ENCODE peak calls at places on chromosomes 6 and 20, in ten cellular contexts. K, J, Y, B, F, W, C, M, X and Z are unnamed samples.

GRCh38 chr20:62742550-62742949 is 33.9 kb downstream of the NTSR1 start:
- DNase-seq in K (no peak), J (no peak), Y (no peak), B (no peak), F (no peak), W (no peak), C (no peak), M (peak; percentile 53), X (no peak), Z (no peak)

GRCh38 chr6:82397962-82398692 is 34.5 kb downstream of the TPBG start:
- DNase-seq in K (no peak), J (no peak), Y (no peak), B (no peak), F (peak; percentile 66), W (no peak), C (no peak), M (no peak), X (no peak), Z (no peak)

GRCh38 chr20:1964061-1964460 is 29.8 kb downstream of the PDYN start:
- DNase-seq in K (no peak), J (no peak), Y (no peak), B (no peak), F (no peak), W (no peak), C (no peak), M (no peak), X (no peak), Z (no peak)

GRCh38 chr6:165984743-165985142 is 182.9 kb downstream of the TBXT start:
- DNase-seq in K (no peak), J (no peak), Y (no peak), B (no peak), F (no peak), W (no peak), C (no peak), M (no peak), X (no peak), Z (no peak)

GRCh38 chr6:115000736-115001135 is 657.9 kb upstream of the HS3ST5 start:
- DNase-seq in K (no peak), J (no peak), Y (no peak), B (no peak), F (no peak), W (no peak), C (no peak), M (no peak), X (no peak), Z (no peak)

GRCh38 chr20:49993301-49993751 is 10.5 kb downstream of the SNAI1 start:
- DNase-seq in K (no peak), J (no peak), Y (no peak), B (no peak), F (no peak), W (no peak), C (no peak), M (no peak), X (no peak), Z (no peak)

GRCh38 chr6:167091149-167092107 is 31.5 kb upstream of the CCR6 start:
- DNase-seq in K (no peak), J (no peak), Y (no peak), B (no peak), F (no peak), W (no peak), C (no peak), M (no peak), X (peak; percentile 36), Z (no peak)

GRCh38 chr6:17096657-17097056 is 5.2 kb upstream of the STMND1 start:
- DNase-seq in K (no peak), J (no peak), Y (peak; percentile 81), B (no peak), F (no peak), W (no peak), C (no peak), M (no peak), X (no peak), Z (no peak)

GRCh38 chr6:35343092-35343834 is 905 bp downstream of the PPARD start:
- DNase-seq in K (no peak), J (no peak), Y (no peak), B (peak; percentile 15), F (no peak), W (no peak), C (no peak), M (peak; percentile 74), X (no peak), Z (no peak)

GRCh38 chr6:79946773-79947190 is 571 bp downstream of the ELOVL4 start:
- DNase-seq in K (no peak), J (no peak), Y (no peak), B (no peak), F (no peak), W (peak; percentile 11), C (peak; percentile 51), M (no peak), X (peak; percentile 67), Z (no peak)

GRCh38 chr6:70103798-70104197 is 199.1 kb downstream of the COL9A1 start:
- DNase-seq in K (no peak), J (no peak), Y (no peak), B (no peak), F (peak; percentile 15), W (no peak), C (no peak), M (no peak), X (no peak), Z (no peak)

GRCh38 chr6:19303381-19303780 is 533.8 kb upstream of the ID4 start:
- DNase-seq in K (no peak), J (no peak), Y (peak; percentile 72), B (no peak), F (peak; percentile 6), W (no peak), C (no peak), M (peak; percentile 69), X (no peak), Z (no peak)

GRCh38 chr20:9789136-9789535 is 49.7 kb downstream of the PAK5 start:
- DNase-seq in K (no peak), J (no peak), Y (no peak), B (no peak), F (no peak), W (no peak), C (no peak), M (no peak), X (no peak), Z (no peak)

GRCh38 chr6:6908116-6908515 is 199.6 kb upstream of the RREB1 start:
- DNase-seq in K (no peak), J (no peak), Y (no peak), B (no peak), F (peak; percentile 64), W (no peak), C (no peak), M (no peak), X (no peak), Z (no peak)

GRCh38 chr20:10761786-10762185 is 88.0 kb upstream of the JAG1 start:
- DNase-seq in K (no peak), J (no peak), Y (no peak), B (no peak), F (no peak), W (no peak), C (no peak), M (peak; percentile 70), X (no peak), Z (no peak)

GRCh38 chr20:58130156-58130555 is 98.3 kb downstream of the ANKRD60 start:
- DNase-seq in K (peak; percentile 17), J (no peak), Y (no peak), B (no peak), F (no peak), W (no peak), C (no peak), M (peak; percentile 13), X (peak; percentile 27), Z (no peak)

GRCh38 chr6:158718431-158719126 is 68.7 kb downstream of the SYTL3 start:
- DNase-seq in K (no peak), J (no peak), Y (no peak), B (no peak), F (peak; percentile 46), W (no peak), C (no peak), M (peak; percentile 51), X (peak; percentile 80), Z (no peak)

GRCh38 chr6:128515550-128516513 is 4.6 kb downstream of the PTPRK start:
- DNase-seq in K (no peak), J (no peak), Y (no peak), B (no peak), F (no peak), W (no peak), C (no peak), M (no peak), X (no peak), Z (no peak)

GRCh38 chr20:16613954-16614353 is 40.7 kb upstream of the KIF16B start:
- DNase-seq in K (no peak), J (no peak), Y (no peak), B (no peak), F (no peak), W (no peak), C (no peak), M (no peak), X (no peak), Z (no peak)

GRCh38 chr6:139252018-139252390 is 39.8 kb downstream of the TXLNB start:
- DNase-seq in K (no peak), J (no peak), Y (no peak), B (no peak), F (no peak), W (no peak), C (no peak), M (no peak), X (no peak), Z (no peak)